ENCODE peak calls at places on chromosomes 16 and 17, in eight cellular contexts. H is transverse colon; Y is endothelial cell; P is osteocyte; O is GM10248; B is MCF 10A; J is neural progenitor cell; N is CD8-positive, alpha-beta T cell. C is an unnamed sample.

GRCh38 chr16:29996773-29997250 is 771 bp downstream of the INO80E start:
- DNase-seq in J (no peak), Y (no peak), P (no peak), B (no peak), H (no peak), N (no peak), O (no peak), C (no peak)

GRCh38 chr17:2419526-2419925 is 18.7 kb upstream of the MNT start:
- DNase-seq in B (no peak), O (no peak), N (no peak), J (no peak), P (no peak), H (no peak), Y (no peak), C (no peak)

GRCh38 chr17:81069084-81069645 is 34.2 kb downstream of the BAIAP2 start:
- DNase-seq in P (no peak), H (no peak), J (no peak), B (no peak), O (no peak), Y (no peak), N (no peak), C (no peak)

GRCh38 chr17:62900096-62900495 is 65.9 kb upstream of the TANC2 start:
- DNase-seq in H (no peak), B (no peak), P (peak), Y (no peak), N (no peak), O (no peak), J (no peak), C (no peak)

GRCh38 chr16:61014869-61015268 is 1021.4 kb downstream of the CDH8 start:
- DNase-seq in N (no peak), P (no peak), O (no peak), Y (peak), H (no peak), J (no peak), B (no peak), C (no peak)

GRCh38 chr16:21158208-21159110 is at the start of gene LDAF1:
- DNase-seq in J (peak), B (peak), P (peak), Y (peak), O (peak), H (peak), N (peak), C (peak)

GRCh38 chr17:50916026-50916707 is 50.0 kb upstream of the TOB1 start:
- DNase-seq in J (no peak), B (no peak), N (no peak), P (no peak), O (no peak), Y (no peak), H (no peak), C (no peak)

GRCh38 chr16:81532491-81533174 is 88.0 kb downstream of the CMIP start:
- DNase-seq in B (no peak), J (no peak), P (no peak), O (no peak), H (peak), Y (no peak), N (no peak), C (no peak)

GRCh38 chr17:63693411-63694113 is 6.4 kb downstream of the LIMD2 start:
- DNase-seq in N (no peak), B (no peak), P (no peak), O (no peak), Y (no peak), J (no peak), H (no peak), C (no peak)

GRCh38 chr17:49051269-49051668 is 54.1 kb downstream of the IGF2BP1 start:
- DNase-seq in O (no peak), N (no peak), J (peak), P (no peak), Y (no peak), B (no peak), H (no peak), C (no peak)

GRCh38 chr17:31487648-31488263 is 96.3 kb downstream of the RAB11FIP4 start:
- DNase-seq in N (peak), B (peak), P (no peak), O (peak), Y (peak), H (peak), J (peak), C (peak)

GRCh38 chr16:50441758-50442157 is 73.0 kb upstream of the BRD7 start:
- DNase-seq in P (no peak), O (no peak), J (no peak), Y (no peak), B (no peak), N (no peak), H (no peak), C (no peak)

GRCh38 chr17:51427259-51428255 is 167.2 kb downstream of the UTP18 start:
- DNase-seq in H (no peak), B (no peak), J (no peak), Y (peak), N (peak), P (peak), O (peak), C (peak)

GRCh38 chr17:73427198-73427597 is 115.4 kb upstream of the CDC42EP4 start:
- DNase-seq in H (no peak), J (no peak), B (no peak), O (no peak), P (no peak), N (no peak), Y (no peak), C (no peak)

GRCh38 chr16:2500937-2501750 is 12.6 kb upstream of the ATP6V0C start:
- DNase-seq in N (peak), J (peak), O (peak), Y (peak), H (peak), P (peak), B (peak), C (peak)

GRCh38 chr16:65069766-65070165 is 52.1 kb downstream of the CDH11 start:
- DNase-seq in B (peak), J (no peak), H (no peak), P (no peak), O (no peak), Y (no peak), N (no peak), C (no peak)

GRCh38 chr16:12420661-12421209 is 383.0 kb downstream of the CPPED1 start:
- DNase-seq in O (no peak), B (peak), Y (no peak), J (no peak), H (no peak), N (no peak), P (no peak), C (no peak)
- TF ChIP-seq CTCF in O (no peak), B (no peak), Y (no peak), J (no peak), H (no peak), N (no peak), P (no peak), C (no peak)

GRCh38 chr17:53948323-53948722 is 125.6 kb downstream of the KIF2B start:
- DNase-seq in P (no peak), J (no peak), N (no peak), H (no peak), Y (no peak), B (no peak), O (no peak), C (no peak)

GRCh38 chr17:53950858-53951250 is 128.1 kb downstream of the KIF2B start:
- DNase-seq in O (no peak), J (no peak), P (no peak), B (peak), Y (no peak), H (no peak), N (no peak), C (no peak)

GRCh38 chr17:53949473-53950090 is 126.9 kb downstream of the KIF2B start:
- DNase-seq in N (no peak), P (no peak), O (no peak), J (no peak), Y (no peak), H (no peak), B (no peak), C (no peak)

GRCh38 chr17:53950207-53950857 is 127.6 kb downstream of the KIF2B start:
- DNase-seq in B (no peak), P (no peak), J (peak), Y (peak), O (no peak), N (no peak), H (no peak), C (no peak)
- TF ChIP-seq CTCF in B (no peak), P (no peak), J (peak), Y (peak), O (no peak), N (no peak), H (no peak), C (no peak)

DNA sequence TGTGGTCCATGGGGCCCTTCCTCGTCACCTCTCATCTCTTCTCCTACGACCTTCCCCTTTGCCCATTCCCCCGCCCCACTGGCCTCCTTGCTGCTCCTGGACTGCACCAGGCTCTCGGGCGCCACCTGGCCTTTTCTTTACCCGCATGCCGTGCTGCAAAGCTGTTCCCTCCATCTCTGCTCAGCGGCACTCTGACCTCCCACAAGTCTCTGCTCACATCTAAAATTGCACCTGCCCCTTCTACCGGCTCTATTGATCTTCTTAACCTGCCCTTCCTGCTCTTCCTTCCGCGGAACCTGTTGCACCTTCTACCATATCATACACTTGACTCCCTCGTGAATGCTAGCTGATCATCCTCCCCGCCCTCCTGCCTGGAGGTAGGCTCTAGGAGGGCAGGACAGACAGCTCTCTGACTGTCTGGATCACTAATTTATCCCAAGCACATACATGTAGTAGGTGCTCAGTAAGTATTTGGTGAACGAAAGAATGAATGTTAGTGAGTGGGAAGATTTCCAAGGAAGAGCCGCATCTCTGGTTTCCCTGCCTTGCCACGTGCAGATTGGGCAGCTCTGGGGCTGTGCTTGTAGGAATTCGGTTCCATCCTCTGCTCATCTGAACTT is 17.3 kb downstream of the DNAH17 start:
- DNase-seq in N (no peak), O (no peak), Y (no peak), J (no peak), P (no peak), H (no peak), B (no peak), C (no peak)
- TF ChIP-seq CTCF in N (no peak), O (no peak), Y (no peak), J (peak), P (no peak), H (peak), B (no peak), C (peak)

DNA sequence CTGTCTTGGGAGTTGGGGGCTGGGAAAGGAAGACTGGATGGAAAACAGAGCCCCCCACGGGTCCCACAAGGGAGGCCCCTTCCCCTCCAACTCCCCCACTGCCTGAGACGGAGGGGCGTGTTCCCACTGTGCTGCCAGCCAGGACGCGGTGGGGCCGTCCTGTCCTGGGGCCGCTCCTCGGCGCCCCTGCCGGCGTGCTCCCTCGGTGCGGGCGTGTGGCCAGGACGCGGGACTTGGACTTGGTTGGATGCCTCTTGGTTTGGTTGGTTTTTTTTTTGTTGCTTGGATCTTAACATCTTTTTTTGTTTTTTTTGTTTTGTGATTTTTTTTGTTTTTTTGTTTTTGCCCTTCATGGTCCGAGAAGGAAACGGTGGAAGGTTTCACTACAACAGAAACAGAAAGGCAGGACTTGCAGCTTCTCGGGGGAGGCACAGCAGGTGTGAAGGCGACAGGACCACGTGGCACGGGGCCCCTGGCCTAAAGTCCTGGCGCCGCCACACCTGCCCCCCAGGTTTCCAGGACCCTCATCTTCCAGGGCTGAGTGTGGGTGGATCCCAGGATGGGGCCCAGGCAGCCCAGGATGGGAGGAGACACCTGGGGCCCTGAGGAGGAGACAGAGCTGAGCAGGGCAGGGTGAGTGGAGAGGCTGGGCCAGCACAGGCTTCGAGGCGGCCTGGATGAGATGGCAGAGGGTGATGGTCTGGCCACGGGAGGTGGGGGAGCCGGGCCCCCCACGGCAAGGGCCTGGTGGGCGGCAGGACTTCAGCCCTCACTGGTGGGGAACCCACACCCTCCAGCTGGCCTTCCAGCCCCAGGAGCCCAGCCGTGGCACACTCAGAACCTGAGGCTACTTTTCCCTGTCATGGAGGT is 16.1 kb downstream of the ENGASE start:
- DNase-seq in N (no peak), H (no peak), J (no peak), O (no peak), B (no peak), Y (peak), P (no peak), C (no peak)
- TF ChIP-seq CTCF in N (no peak), H (peak), J (no peak), O (no peak), B (no peak), Y (no peak), P (no peak), C (no peak)

DNA sequence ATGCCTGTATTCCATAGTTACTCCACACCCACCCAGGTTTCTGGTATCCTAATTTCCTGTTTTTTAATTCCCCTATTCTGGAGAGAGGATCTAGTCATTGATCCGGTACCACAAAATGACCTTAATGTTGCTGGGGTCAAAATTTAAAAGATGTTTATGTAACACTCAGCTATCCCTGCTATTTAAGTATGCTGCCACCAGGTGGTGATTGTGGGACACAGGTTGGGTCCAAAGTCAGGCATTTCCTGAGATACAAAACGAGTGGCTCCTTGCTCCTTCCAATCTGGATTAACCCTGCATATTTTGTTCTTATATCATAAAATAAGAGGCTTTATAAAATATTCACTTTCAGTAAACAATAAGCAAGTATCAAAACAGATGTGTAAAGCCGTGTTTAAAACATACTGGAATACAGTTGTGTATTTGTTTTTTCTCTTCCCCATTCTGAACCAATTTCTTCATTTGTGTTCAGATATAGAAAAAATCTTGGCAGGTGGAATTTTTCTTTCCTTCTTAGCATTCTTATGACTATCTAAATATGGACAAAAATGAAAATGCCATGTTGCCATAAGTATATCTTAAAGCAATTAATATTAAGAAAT is 16.3 kb downstream of the HS3ST4 start:
- DNase-seq in H (peak), J (peak), B (peak), O (peak), Y (peak), N (no peak), P (no peak), C (peak)
- TF ChIP-seq CTCF in H (peak), J (peak), B (peak), O (peak), Y (peak), N (no peak), P (no peak), C (peak)

GRCh38 chr16:58301052-58301451 is 6.2 kb upstream of the PRSS54 start:
- DNase-seq in P (no peak), B (no peak), Y (no peak), N (no peak), J (no peak), O (no peak), H (no peak), C (no peak)

DNA sequence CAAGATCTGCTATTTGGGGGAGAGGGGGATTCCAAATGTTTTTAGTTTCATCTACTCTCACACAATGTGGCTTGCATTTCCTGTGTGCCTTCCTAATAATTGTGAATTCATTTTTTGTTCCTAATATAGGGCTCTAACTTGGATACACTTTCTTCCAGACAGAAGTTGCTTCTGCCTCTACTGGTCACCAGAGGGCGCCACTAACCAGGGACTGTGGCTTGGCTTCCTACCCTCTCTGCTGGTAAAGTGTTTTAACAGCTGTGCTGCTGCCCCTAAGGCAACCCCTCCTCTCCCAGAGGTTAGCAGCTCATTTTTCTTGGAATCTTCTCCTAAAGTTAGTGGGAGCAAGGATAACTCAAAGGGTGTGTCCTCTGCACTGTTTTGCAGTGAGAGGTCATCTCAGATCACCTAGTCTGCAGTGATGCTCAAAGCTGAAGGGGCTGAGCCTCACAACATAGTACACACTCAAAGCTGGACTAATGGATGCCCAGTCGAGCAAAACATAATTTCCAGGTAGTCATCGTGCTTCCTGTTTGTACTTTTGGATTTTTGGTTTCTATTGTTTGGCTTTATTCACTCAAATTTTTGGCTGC is 5.0 kb upstream of the PRSS54 start:
- DNase-seq in O (no peak), H (peak), P (no peak), B (peak), N (no peak), Y (peak), J (peak), C (no peak)
- TF ChIP-seq CTCF in O (peak), H (peak), P (peak), B (peak), N (peak), Y (peak), J (peak), C (no peak)

C was measured in GM20000.